ENCODE peak calls at places on chromosomes 16 and 17, in ten cellular contexts. Z is HT1080; O is left ventricle myocardium inferior; I is kidney tubule cell; P is prostate gland; V is HFF-Myc; Q is GM19239; N is HuH-7; B is activated naive CD4-positive, alpha-beta T cell treated with anti-CD3 and anti-CD28 coated beads, Interleukin-2, amount 50 U/mL, for 72 hours; Y is BJ. H is an unnamed sample.

GRCh38 chr16:74896389-74897370 is 88.2 kb downstream of the WDR59 start:
- DNase-seq in V (peak; percentile 14), Z (peak; percentile 77), B (no peak), Q (no peak), N (no peak), O (no peak), P (no peak), I (peak; percentile 68), Y (no peak), H (peak; percentile 57)

GRCh38 chr16:88784074-88784855 is 755 bp downstream of the PIEZO1 start:
- DNase-seq in I (peak; percentile 83), B (no peak), O (peak; percentile 73), P (peak; percentile 71), Z (peak; percentile 70), N (peak; percentile 86), Y (no peak), Q (no peak), V (no peak), H (peak; percentile 75)

GRCh38 chr17:64736804-64737492 is 74.8 kb upstream of the SMURF2 start:
- DNase-seq in Z (peak; percentile 67), V (no peak), B (no peak), Y (no peak), Q (no peak), I (peak; percentile 58), O (no peak), N (no peak), P (peak; percentile 7), H (peak; percentile 53)

GRCh38 chr16:87815567-87815966 is 49.8 kb upstream of the KLHDC4 start:
- DNase-seq in P (no peak), Z (no peak), B (no peak), N (no peak), O (no peak), Q (no peak), V (no peak), I (no peak), Y (no peak), H (no peak)

GRCh38 chr17:8016632-8017424 is 14.4 kb downstream of the GUCY2D start:
- DNase-seq in Y (no peak), P (peak; percentile 63), B (no peak), N (peak; percentile 66), O (no peak), I (peak; percentile 56), Q (no peak), Z (no peak), V (no peak), H (peak; percentile 28)

GRCh38 chr17:50279181-50279526 is 4.9 kb downstream of the TMEM92 start:
- DNase-seq in Z (peak; percentile 90), O (no peak), P (no peak), N (no peak), B (no peak), I (peak; percentile 80), V (no peak), Q (no peak), Y (no peak), H (no peak)

GRCh38 chr17:80969030-80969673 is 22.5 kb upstream of the CHMP6 start:
- DNase-seq in O (no peak), N (no peak), V (no peak), I (no peak), B (no peak), Q (no peak), P (no peak), Y (no peak), Z (no peak), H (no peak)

GRCh38 chr16:53041196-53041977 is 11.3 kb downstream of the CHD9NB start:
- DNase-seq in V (no peak), I (peak; percentile 69), P (peak; percentile 86), Z (no peak), Q (no peak), N (no peak), B (no peak), Y (no peak), O (peak; percentile 90), H (no peak)

GRCh38 chr16:57607676-57608461 is 20.6 kb upstream of the ADGRG1 start:
- DNase-seq in P (no peak), Y (no peak), O (no peak), I (no peak), Z (no peak), N (no peak), B (no peak), V (no peak), Q (no peak), H (no peak)

GRCh38 chr17:7479389-7480192 is at the start of gene ZBTB4:
- DNase-seq in Z (no peak), Y (no peak), B (no peak), V (no peak), N (peak; percentile 53), O (peak; percentile 70), P (peak; percentile 62), I (peak; percentile 60), Q (peak; percentile 54), H (peak; percentile 60)